ENCODE peak calls at places on chromosome 11, in ten cellular contexts. B, I, T, S, D, M, X, H, L and Z are unnamed samples.
A peak's percentile ranks its signal among the peaks of the same experiment; 100 is the strongest.

GRCh38 chr11:130638624-130639023 is 190.2 kb downstream of the ADAMTS15 start:
- DNase-seq in I (no peak), H (no peak), B (no peak), S (no peak), X (no peak), L (peak; percentile 42), D (no peak), T (no peak), M (no peak), Z (no peak)

GRCh38 chr11:96084610-96085348 is 160.9 kb upstream of the MTMR2 start:
- DNase-seq in M (no peak), X (no peak), D (no peak), B (no peak), S (no peak), T (no peak), I (no peak), H (no peak), L (no peak), Z (no peak)

GRCh38 chr11:2798951-2799761 is 86.4 kb downstream of the CDKN1C start:
- DNase-seq in X (peak; percentile 13), M (peak; percentile 22), L (no peak), T (peak; percentile 34), S (peak; percentile 51), H (no peak), D (no peak), B (peak; percentile 6), I (no peak), Z (peak; percentile 2)

GRCh38 chr11:61747389-61748285 is 4.8 kb upstream of the MYRF start:
- DNase-seq in D (no peak), T (peak; percentile 88), B (peak; percentile 87), L (peak; percentile 64), H (peak; percentile 78), I (peak; percentile 48), S (peak; percentile 87), M (peak; percentile 86), X (peak; percentile 84), Z (peak; percentile 86)

GRCh38 chr11:124756033-124756752 is 4.1 kb upstream of the VSIG2 start:
- DNase-seq in D (no peak), M (no peak), S (no peak), B (no peak), H (no peak), T (no peak), X (no peak), L (no peak), I (no peak), Z (no peak)

GRCh38 chr11:126476977-126477376 is 121.5 kb downstream of the ST3GAL4 start:
- DNase-seq in I (no peak), T (no peak), L (no peak), D (no peak), S (no peak), X (no peak), B (no peak), M (no peak), H (no peak), Z (no peak)

GRCh38 chr11:27227744-27228143 is 135.3 kb downstream of the CCDC34 start:
- DNase-seq in T (no peak), X (no peak), H (no peak), D (no peak), B (no peak), L (no peak), M (no peak), I (no peak), S (peak; percentile 48), Z (no peak)

GRCh38 chr11:72639475-72640375 is 34.5 kb downstream of the PDE2A start:
- DNase-seq in T (no peak), H (no peak), L (no peak), X (no peak), S (no peak), D (no peak), M (no peak), I (no peak), B (no peak), Z (no peak)

GRCh38 chr11:123083623-123084029 is 21.7 kb upstream of the HSPA8 start:
- DNase-seq in L (peak; percentile 75), T (peak; percentile 93), B (peak; percentile 84), D (no peak), M (peak; percentile 60), I (peak; percentile 85), X (peak; percentile 89), H (peak; percentile 51), S (peak; percentile 76), Z (peak; percentile 86)

DNA sequence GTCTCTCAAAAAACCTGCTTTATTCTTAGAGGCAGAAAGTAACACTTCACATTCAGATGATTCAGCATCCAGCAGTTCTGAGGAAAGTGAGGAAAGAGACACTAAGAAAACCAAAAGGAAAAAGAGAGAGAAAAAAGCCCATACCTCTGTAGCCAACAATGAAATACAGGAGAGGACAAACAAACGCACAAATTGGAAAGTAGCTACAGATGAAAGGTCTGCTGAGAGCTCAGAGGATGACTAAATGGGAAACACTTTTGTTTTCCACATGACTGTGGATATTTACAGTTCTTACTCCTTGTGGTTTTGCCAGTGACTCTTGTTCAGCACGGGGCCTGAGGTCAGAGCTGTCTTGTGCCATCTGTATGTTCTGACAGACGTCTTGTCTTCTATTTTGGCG is 3.8 kb downstream of the TIMM8B start:
- DNase-seq in I (no peak), B (no peak), M (no peak), L (no peak), S (no peak), H (no peak), X (no peak), D (no peak), T (no peak), Z (no peak)
- TF ChIP-seq POLR2A in I (no peak), B (no peak), M (no peak), L (no peak), S (no peak), H (no peak), X (no peak), D (no peak), T (no peak), Z (no peak)

DNA sequence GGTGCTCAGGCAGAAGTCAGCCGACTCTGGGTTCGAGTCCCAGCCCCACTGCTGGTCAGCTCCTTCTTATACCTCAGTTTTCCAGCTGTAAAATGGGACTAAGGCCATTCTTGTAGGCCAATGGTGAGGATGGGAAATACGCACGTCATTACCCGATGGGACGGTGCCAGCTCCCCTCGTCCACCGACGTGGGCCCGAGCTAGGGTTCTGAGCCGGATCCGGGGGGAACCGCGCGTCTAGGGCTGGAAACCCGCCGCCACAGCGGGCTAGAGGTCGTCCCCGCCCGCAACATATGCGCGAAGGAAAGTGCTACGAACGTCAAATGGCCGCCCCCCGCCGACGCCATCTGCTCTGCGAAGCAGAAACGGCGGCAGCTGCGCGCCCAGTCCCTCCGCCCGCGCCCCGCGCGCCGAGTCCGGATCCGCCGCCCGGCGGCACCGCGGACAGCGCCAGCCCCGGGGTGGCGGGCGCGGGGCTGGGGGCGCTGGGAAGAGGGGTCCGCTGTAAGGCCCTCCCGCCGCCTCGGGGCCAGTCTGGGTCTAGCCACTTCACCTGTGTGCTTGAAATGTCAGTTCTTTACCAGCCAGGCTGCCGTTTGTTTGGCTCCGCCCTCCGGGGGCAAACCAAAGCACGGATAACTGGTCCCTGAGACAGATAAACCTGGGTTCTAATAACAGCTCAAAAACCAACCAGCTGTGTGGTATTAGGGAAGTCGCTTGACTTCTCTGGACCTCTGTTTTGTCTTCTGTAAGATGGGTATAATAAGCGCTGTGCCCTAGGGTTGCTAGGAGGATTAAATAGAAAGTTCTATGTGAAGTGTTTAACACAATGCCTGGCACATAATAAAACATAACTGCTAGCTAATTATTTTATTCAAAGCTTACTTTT is 103.5 kb upstream of the RCN1 start:
- DNase-seq in S (no peak), T (no peak), H (no peak), L (no peak), I (no peak), M (no peak), D (no peak), X (no peak), B (no peak), Z (no peak)
- H3K4me3 ChIP-seq in S (no peak overlapping the region), T (no peak overlapping the region), H (no peak overlapping the region), L (no peak overlapping the region), I (no peak overlapping the region), M (no peak overlapping the region), D (no peak overlapping the region), X (no peak overlapping the region), B (no peak overlapping the region), Z (no peak overlapping the region)

GRCh38 chr11:105456950-105457349 is 152.9 kb upstream of the GRIA4 start:
- DNase-seq in I (no peak), L (no peak), B (no peak), S (no peak), X (no peak), D (no peak), M (no peak), H (no peak), T (no peak), Z (no peak)
- TF ChIP-seq CTCF in I (no peak), L (no peak), B (no peak), S (no peak), X (no peak), D (peak; percentile 43), M (no peak), H (no peak), T (no peak), Z (no peak)

DNA sequence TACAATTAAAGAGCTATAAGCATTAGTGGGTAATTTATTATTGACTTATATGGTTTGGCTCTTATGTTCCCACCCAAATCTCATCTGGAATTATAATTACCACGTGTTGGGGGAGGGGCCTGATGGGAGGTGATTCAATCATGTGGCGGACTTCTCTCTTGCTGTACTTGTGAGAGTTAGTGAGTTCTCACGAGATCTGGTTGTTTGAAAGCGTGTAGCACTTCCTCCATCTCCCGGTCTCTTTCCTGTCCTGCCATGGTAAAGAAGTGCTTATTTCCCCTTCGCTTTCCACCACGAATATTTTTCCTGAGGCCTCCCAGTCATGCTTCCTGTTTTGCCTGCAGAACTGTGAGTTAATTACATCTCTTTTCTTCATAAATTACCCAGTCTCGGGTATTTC is 28.1 kb upstream of the CHORDC1 start:
- DNase-seq in L (no peak), S (no peak), I (no peak), D (no peak), B (no peak), H (no peak), M (no peak), T (no peak), X (no peak), Z (no peak)
- TF ChIP-seq POLR2A in L (no peak), S (no peak), I (no peak), D (no peak), B (no peak), H (no peak), M (no peak), T (no peak), X (no peak), Z (no peak)